ENCODE peak calls at places on chromosomes 16 and 17, in five cellular contexts. One of them, this sample, is unnamed.

GRCh38 chr17:80045703-80046102 is 9.3 kb downstream of the CCDC40 start:
- DNase-seq in GM12878: no peak
- DNase-seq in right lobe of liver: no peak
- DNase-seq in K562: no peak
- DNase-seq in ovary: no peak
- DNase-seq in this sample: no peak

GRCh38 chr16:67926181-67926742 is 5.4 kb downstream of the CTRL start:
- DNase-seq in K562: no peak
- DNase-seq in right lobe of liver: no peak
- DNase-seq in ovary: no peak
- DNase-seq in GM12878: no peak
- DNase-seq in this sample: no peak

GRCh38 chr17:1315891-1316403 is 36.5 kb downstream of the TRARG1 start:
- DNase-seq in ovary: no peak
- DNase-seq in right lobe of liver: no peak
- DNase-seq in GM12878: no peak
- DNase-seq in K562: no peak
- DNase-seq in this sample: no peak

GRCh38 chr17:66764559-66764958 is 70.4 kb upstream of the CACNG5 start:
- DNase-seq in ovary: no peak
- DNase-seq in right lobe of liver: no peak
- DNase-seq in K562: no peak
- DNase-seq in GM12878: no peak
- DNase-seq in this sample: no peak

GRCh38 chr16:4260360-4260759 is 12.5 kb downstream of the TFAP4 start:
- DNase-seq in GM12878: no peak
- DNase-seq in K562: no peak
- DNase-seq in ovary: peak; percentile 48
- DNase-seq in right lobe of liver: no peak
- DNase-seq in this sample: no peak

GRCh38 chr17:12348476-12348875 is 317.2 kb upstream of the MYOCD start:
- DNase-seq in GM12878: no peak
- DNase-seq in ovary: no peak
- DNase-seq in right lobe of liver: no peak
- DNase-seq in K562: peak; percentile 1
- DNase-seq in this sample: no peak

GRCh38 chr17:30429155-30429554 is 48.1 kb upstream of the GOSR1 start:
- DNase-seq in right lobe of liver: no peak
- DNase-seq in GM12878: no peak
- DNase-seq in K562: no peak
- DNase-seq in ovary: no peak
- DNase-seq in this sample: no peak

GRCh38 chr16:67154578-67155304 is 3.9 kb upstream of the B3GNT9 start:
- DNase-seq in K562: no peak
- DNase-seq in right lobe of liver: no peak
- DNase-seq in ovary: no peak
- DNase-seq in GM12878: no peak
- DNase-seq in this sample: no peak

GRCh38 chr17:8005951-8006730 is 3.7 kb downstream of the GUCY2D start:
- DNase-seq in ovary: no peak
- DNase-seq in GM12878: no peak
- DNase-seq in K562: no peak
- DNase-seq in right lobe of liver: no peak
- DNase-seq in this sample: no peak

GRCh38 chr17:80981062-80981902 is 10.4 kb upstream of the CHMP6 start:
- DNase-seq in GM12878: no peak
- DNase-seq in K562: no peak
- DNase-seq in ovary: no peak
- DNase-seq in right lobe of liver: no peak
- DNase-seq in this sample: no peak

GRCh38 chr17:59219992-59220327 is 351 bp upstream of the GDPD1 start:
- DNase-seq in GM12878: no peak
- DNase-seq in ovary: no peak
- DNase-seq in K562: no peak
- DNase-seq in right lobe of liver: no peak
- DNase-seq in this sample: no peak

GRCh38 chr16:76729525-76729924 is 452.3 kb downstream of the CNTNAP4 start:
- DNase-seq in ovary: no peak
- DNase-seq in right lobe of liver: no peak
- DNase-seq in K562: no peak
- DNase-seq in GM12878: no peak
- DNase-seq in this sample: no peak

GRCh38 chr17:12918132-12918531 is 99.7 kb downstream of the ELAC2 start:
- DNase-seq in K562: no peak
- DNase-seq in right lobe of liver: no peak
- DNase-seq in ovary: no peak
- DNase-seq in GM12878: no peak
- DNase-seq in this sample: no peak

GRCh38 chr16:47849736-47850135 is 306.1 kb downstream of the ABCC12 start:
- DNase-seq in ovary: no peak
- DNase-seq in K562: no peak
- DNase-seq in right lobe of liver: no peak
- DNase-seq in GM12878: no peak
- DNase-seq in this sample: no peak

GRCh38 chr16:3542601-3543373 is 34.4 kb downstream of the NLRC3 start:
- DNase-seq in ovary: no peak
- DNase-seq in right lobe of liver: no peak
- DNase-seq in GM12878: no peak
- DNase-seq in K562: no peak
- DNase-seq in this sample: no peak

GRCh38 chr16:20114356-20114755 is 40.7 kb upstream of the GPR139 start:
- DNase-seq in right lobe of liver: no peak
- DNase-seq in K562: no peak
- DNase-seq in GM12878: no peak
- DNase-seq in ovary: no peak
- DNase-seq in this sample: peak; percentile 51

GRCh38 chr17:82709024-82709675 is 7.4 kb upstream of the FN3KRP start:
- DNase-seq in GM12878: no peak
- DNase-seq in K562: no peak
- DNase-seq in right lobe of liver: no peak
- DNase-seq in ovary: no peak
- DNase-seq in this sample: peak; percentile 14

GRCh38 chr16:89434490-89434889 is 55.9 kb downstream of the ANKRD11 start:
- DNase-seq in GM12878: no peak
- DNase-seq in ovary: no peak
- DNase-seq in right lobe of liver: no peak
- DNase-seq in K562: no peak
- DNase-seq in this sample: no peak

GRCh38 chr16:59021751-59022150 is 287.6 kb upstream of the GOT2 start:
- DNase-seq in right lobe of liver: no peak
- DNase-seq in GM12878: no peak
- DNase-seq in K562: no peak
- DNase-seq in ovary: no peak
- DNase-seq in this sample: no peak

GRCh38 chr17:50186661-50187402 is 14.6 kb downstream of the COL1A1 start:
- DNase-seq in right lobe of liver: no peak
- DNase-seq in K562: no peak
- DNase-seq in ovary: no peak
- DNase-seq in GM12878: no peak
- DNase-seq in this sample: no peak

GRCh38 chr17:45663772-45664171 is 120.3 kb upstream of the CRHR1 start:
- DNase-seq in GM12878: no peak
- DNase-seq in ovary: no peak
- DNase-seq in K562: no peak
- DNase-seq in right lobe of liver: no peak
- DNase-seq in this sample: no peak

GRCh38 chr17:50364061-50364458 is 8.9 kb downstream of the MRPL27 start:
- DNase-seq in ovary: no peak
- DNase-seq in K562: no peak
- DNase-seq in right lobe of liver: peak; percentile 46
- DNase-seq in GM12878: no peak
- DNase-seq in this sample: no peak

GRCh38 chr17:40555296-40556190 is 9.7 kb downstream of the CCR7 start:
- DNase-seq in right lobe of liver: peak; percentile 51
- DNase-seq in GM12878: no peak
- DNase-seq in K562: no peak
- DNase-seq in ovary: peak; percentile 40
- DNase-seq in this sample: peak; percentile 51

GRCh38 chr17:40557531-40558299 is 7.6 kb downstream of the CCR7 start:
- DNase-seq in GM12878: no peak
- DNase-seq in right lobe of liver: peak; percentile 39
- DNase-seq in K562: no peak
- DNase-seq in ovary: peak; percentile 77
- DNase-seq in this sample: no peak

GRCh38 chr17:40556198-40556661 is 9.0 kb downstream of the CCR7 start:
- DNase-seq in GM12878: no peak
- DNase-seq in ovary: no peak
- DNase-seq in K562: no peak
- DNase-seq in right lobe of liver: no peak
- DNase-seq in this sample: no peak

GRCh38 chr17:40558300-40558584 is 7.0 kb downstream of the CCR7 start:
- DNase-seq in ovary: no peak
- DNase-seq in GM12878: no peak
- DNase-seq in right lobe of liver: peak; percentile 20
- DNase-seq in K562: no peak
- DNase-seq in this sample: peak; percentile 11

DNA sequence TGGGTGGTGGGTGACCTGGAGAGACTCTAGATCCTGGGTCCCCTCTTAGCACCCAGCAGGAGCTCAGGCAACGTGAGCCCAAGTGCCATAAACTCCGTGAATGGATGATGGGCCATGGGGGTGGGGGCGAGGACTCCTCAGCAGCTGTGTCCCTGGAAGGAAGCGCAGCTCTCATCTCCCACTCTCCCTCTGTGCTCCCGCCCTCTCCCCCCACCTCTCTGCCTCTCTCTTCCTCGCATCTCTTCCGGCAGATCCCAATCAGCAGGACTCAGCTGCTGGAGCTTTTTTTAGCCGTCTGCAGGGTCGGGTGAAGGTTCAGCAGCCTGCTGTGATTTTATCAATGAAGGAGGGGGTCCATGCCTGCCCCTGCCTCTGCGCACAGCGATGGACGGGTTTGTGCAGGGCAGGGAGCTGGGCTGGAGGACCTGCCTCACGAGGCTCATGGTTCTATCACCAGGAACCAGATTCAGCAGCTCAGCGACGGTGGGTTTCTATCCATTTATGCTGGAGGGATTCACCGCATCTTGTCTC is 8.3 kb downstream of the CCR7 start:
- DNase-seq in GM12878: no peak
- DNase-seq in K562: peak; percentile 80
- DNase-seq in right lobe of liver: peak; percentile 37
- DNase-seq in ovary: peak; percentile 40
- DNase-seq in this sample: no peak
- TF ChIP-seq POLR2A in GM12878: peak; percentile 62
- TF ChIP-seq POLR2A in K562: no peak
- TF ChIP-seq POLR2A in right lobe of liver: no peak
- TF ChIP-seq POLR2A in ovary: no peak
- TF ChIP-seq POLR2A in this sample: no peak

GRCh38 chr16:78437352-78437968 is 338.0 kb downstream of the WWOX start:
- DNase-seq in GM12878: no peak
- DNase-seq in ovary: peak; percentile 55
- DNase-seq in right lobe of liver: no peak
- DNase-seq in K562: peak; percentile 51
- DNase-seq in this sample: peak; percentile 43
- TF ChIP-seq CTCF in GM12878: peak; percentile 64
- TF ChIP-seq CTCF in ovary: peak; percentile 59
- TF ChIP-seq CTCF in right lobe of liver: peak; percentile 91
- TF ChIP-seq CTCF in K562: peak; percentile 91
- TF ChIP-seq CTCF in this sample: peak; percentile 62

DNA sequence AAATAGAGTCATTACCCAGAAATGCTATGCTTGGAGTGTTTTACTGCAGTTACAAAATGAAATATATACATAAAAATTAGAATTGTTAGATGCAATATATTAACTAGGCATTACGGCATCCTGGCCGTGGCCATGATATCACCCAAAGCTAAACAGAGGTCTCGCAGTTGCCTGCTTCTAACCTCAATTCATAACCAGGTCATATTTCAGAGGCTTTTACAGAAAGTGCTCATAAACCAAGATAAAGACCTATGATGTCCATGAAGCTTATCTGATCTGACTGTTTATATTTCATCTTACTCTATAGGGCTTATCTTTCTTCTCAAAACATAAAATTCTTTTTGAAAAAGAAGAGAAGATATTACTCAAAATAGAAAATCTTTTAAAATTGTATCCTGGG is 664.5 kb upstream of the SALL1 start:
- DNase-seq in K562: no peak
- DNase-seq in right lobe of liver: no peak
- DNase-seq in ovary: no peak
- DNase-seq in GM12878: no peak
- DNase-seq in this sample: no peak
- H3K27ac ChIP-seq in K562: no peak overlapping the region
- H3K27ac ChIP-seq in right lobe of liver: no peak overlapping the region
- H3K27ac ChIP-seq in ovary: no peak overlapping the region
- H3K27ac ChIP-seq in GM12878: no peak overlapping the region
- H3K27ac ChIP-seq in this sample: no peak overlapping the region

GRCh38 chr17:68700391-68700790 is 99.2 kb upstream of the FAM20A start:
- DNase-seq in ovary: no peak
- DNase-seq in GM12878: no peak
- DNase-seq in right lobe of liver: no peak
- DNase-seq in K562: no peak
- DNase-seq in this sample: no peak

GRCh38 chr17:68697850-68698313 is 96.7 kb upstream of the FAM20A start:
- DNase-seq in ovary: no peak
- DNase-seq in GM12878: no peak
- DNase-seq in K562: no peak
- DNase-seq in right lobe of liver: no peak
- DNase-seq in this sample: peak; percentile 48

GRCh38 chr17:68704897-68705296 is 103.7 kb upstream of the FAM20A start:
- DNase-seq in K562: no peak
- DNase-seq in ovary: no peak
- DNase-seq in GM12878: no peak
- DNase-seq in right lobe of liver: no peak
- DNase-seq in this sample: no peak

GRCh38 chr17:68698761-68699160 is 97.6 kb upstream of the FAM20A start:
- DNase-seq in K562: no peak
- DNase-seq in GM12878: no peak
- DNase-seq in ovary: no peak
- DNase-seq in right lobe of liver: no peak
- DNase-seq in this sample: peak; percentile 21

DNA sequence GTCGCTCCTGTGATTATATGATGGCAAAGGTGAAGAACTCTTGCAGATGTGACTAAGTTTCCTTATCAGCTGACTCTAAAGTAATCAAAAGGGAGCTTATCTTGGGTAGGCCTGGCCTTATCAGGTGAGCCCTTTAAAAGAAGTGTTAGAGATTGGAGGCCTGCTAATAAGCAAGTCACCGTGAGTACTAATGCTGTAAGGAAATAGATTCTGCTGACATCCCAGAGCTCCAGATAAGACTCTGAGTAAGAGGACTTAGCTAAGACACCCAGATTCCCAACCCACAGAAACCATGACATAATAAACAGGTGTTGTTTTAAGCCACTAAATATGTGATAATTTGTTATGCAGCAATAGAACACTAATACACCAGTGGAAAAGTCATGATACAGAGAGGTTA is 99.9 kb upstream of the FAM20A start:
- DNase-seq in right lobe of liver: no peak
- DNase-seq in GM12878: no peak
- DNase-seq in K562: no peak
- DNase-seq in ovary: no peak
- DNase-seq in this sample: no peak
- TF ChIP-seq POLR2A in right lobe of liver: no peak
- TF ChIP-seq POLR2A in GM12878: no peak
- TF ChIP-seq POLR2A in K562: no peak
- TF ChIP-seq POLR2A in ovary: no peak
- TF ChIP-seq POLR2A in this sample: no peak

This sample was measured in adrenal gland.